ENCODE peak calls at places on chromosomes 1 and 21, in eight cellular contexts. P, S, O, V, H, Y, L and F are unnamed samples.

GRCh38 chr1:77044133-77044849 is 174.9 kb downstream of the PIGK start:
- DNase-seq in P (no peak), S (no peak), O (peak), V (no peak), H (no peak), Y (no peak), L (no peak), F (no peak)

GRCh38 chr1:201127755-201128455 is 921 bp upstream of the ASCL5 start:
- DNase-seq in P (no peak), S (no peak), O (peak), V (no peak), H (no peak), Y (no peak), L (no peak), F (no peak)

GRCh38 chr1:228340686-228341449 is 65.8 kb downstream of the TRIM11 start:
- DNase-seq in P (no peak), S (peak), O (no peak), V (no peak), H (no peak), Y (peak), L (no peak), F (peak)

GRCh38 chr1:153790282-153790995 is 15.2 kb downstream of the SLC27A3 start:
- DNase-seq in P (peak), S (peak), O (peak), V (peak), H (no peak), Y (peak), L (peak), F (peak)

GRCh38 chr1:234408757-234409156 is 35.5 kb downstream of the COA6 start:
- DNase-seq in P (no peak), S (no peak), O (no peak), V (no peak), H (no peak), Y (no peak), L (no peak), F (no peak)

GRCh38 chr1:152870831-152871730 is 7.0 kb upstream of the SMCP start:
- DNase-seq in P (peak), S (no peak), O (no peak), V (no peak), H (no peak), Y (no peak), L (no peak), F (no peak)

GRCh38 chr1:227542153-227543120 is 20.9 kb upstream of the ZNF678 start:
- DNase-seq in P (peak), S (peak), O (peak), V (peak), H (peak), Y (peak), L (peak), F (peak)

GRCh38 chr1:204295666-204296065 is 64.1 kb downstream of the PLEKHA6 start:
- DNase-seq in P (no peak), S (no peak), O (no peak), V (no peak), H (no peak), Y (no peak), L (no peak), F (no peak)

GRCh38 chr1:207298186-207298585 is 23.3 kb upstream of the CD55 start:
- DNase-seq in P (no peak), S (no peak), O (no peak), V (no peak), H (no peak), Y (no peak), L (no peak), F (no peak)

GRCh38 chr1:172603816-172604215 is 55.1 kb upstream of the FASLG start:
- DNase-seq in P (no peak), S (no peak), O (no peak), V (no peak), H (no peak), Y (no peak), L (no peak), F (no peak)

GRCh38 chr1:86687595-86687994 is 16.8 kb upstream of the SH3GLB1 start:
- DNase-seq in P (peak), S (peak), O (no peak), V (no peak), H (no peak), Y (no peak), L (no peak), F (no peak)

GRCh38 chr1:10973552-10973951 is 38.9 kb upstream of the TARDBP start:
- DNase-seq in P (peak), S (peak), O (no peak), V (peak), H (no peak), Y (no peak), L (peak), F (no peak)

GRCh38 chr1:152218762-152219436 is 5.1 kb downstream of the HRNR start:
- DNase-seq in P (no peak), S (no peak), O (no peak), V (no peak), H (no peak), Y (no peak), L (no peak), F (no peak)

GRCh38 chr1:203361843-203362524 is 11.1 kb upstream of the FMOD start:
- DNase-seq in P (peak), S (peak), O (peak), V (no peak), H (no peak), Y (no peak), L (no peak), F (peak)

GRCh38 chr1:200090252-200091159 is 63.0 kb downstream of the NR5A2 start:
- DNase-seq in P (no peak), S (no peak), O (peak), V (no peak), H (no peak), Y (no peak), L (no peak), F (no peak)

GRCh38 chr1:213457733-213458132 is 406.7 kb downstream of the RPS6KC1 start:
- DNase-seq in P (no peak), S (no peak), O (no peak), V (no peak), H (no peak), Y (no peak), L (no peak), F (no peak)

GRCh38 chr1:67646145-67647035 is 38.6 kb upstream of the GADD45A start:
- DNase-seq in P (peak), S (peak), O (peak), V (no peak), H (peak), Y (peak), L (peak), F (no peak)

GRCh38 chr1:244347942-244348341 is 103.8 kb downstream of the ADSS2 start:
- DNase-seq in P (no peak), S (no peak), O (no peak), V (no peak), H (no peak), Y (no peak), L (no peak), F (no peak)

GRCh38 chr1:237108299-237109040 is 66.5 kb downstream of the RYR2 start:
- DNase-seq in P (no peak), S (no peak), O (no peak), V (no peak), H (no peak), Y (no peak), L (no peak), F (no peak)

GRCh38 chr21:29184047-29184446 is 53.6 kb downstream of the MAP3K7CL start:
- DNase-seq in P (no peak), S (no peak), O (no peak), V (no peak), H (no peak), Y (no peak), L (no peak), F (no peak)

GRCh38 chr1:215517441-215517891 is 49.6 kb upstream of the KCTD3 start:
- DNase-seq in P (peak), S (peak), O (peak), V (peak), H (peak), Y (no peak), L (peak), F (no peak)

GRCh38 chr1:32784817-32785216 is 32.3 kb downstream of the YARS1 start:
- DNase-seq in P (no peak), S (no peak), O (no peak), V (no peak), H (no peak), Y (no peak), L (no peak), F (no peak)

GRCh38 chr1:32783851-32784250 is 33.3 kb downstream of the YARS1 start:
- DNase-seq in P (no peak), S (no peak), O (no peak), V (no peak), H (no peak), Y (no peak), L (no peak), F (no peak)

GRCh38 chr1:32782086-32782485 is 35.1 kb downstream of the YARS1 start:
- DNase-seq in P (no peak), S (no peak), O (peak), V (no peak), H (no peak), Y (no peak), L (no peak), F (no peak)

GRCh38 chr1:32791881-32792280 is 25.3 kb downstream of the YARS1 start:
- DNase-seq in P (peak), S (peak), O (peak), V (no peak), H (no peak), Y (no peak), L (no peak), F (no peak)

GRCh38 chr1:32786856-32787255 is 30.3 kb downstream of the YARS1 start:
- DNase-seq in P (peak), S (peak), O (no peak), V (no peak), H (no peak), Y (no peak), L (no peak), F (no peak)
- TF ChIP-seq CTCF in P (peak), S (peak), O (peak), V (peak), H (no peak), Y (no peak), L (peak), F (no peak)

DNA sequence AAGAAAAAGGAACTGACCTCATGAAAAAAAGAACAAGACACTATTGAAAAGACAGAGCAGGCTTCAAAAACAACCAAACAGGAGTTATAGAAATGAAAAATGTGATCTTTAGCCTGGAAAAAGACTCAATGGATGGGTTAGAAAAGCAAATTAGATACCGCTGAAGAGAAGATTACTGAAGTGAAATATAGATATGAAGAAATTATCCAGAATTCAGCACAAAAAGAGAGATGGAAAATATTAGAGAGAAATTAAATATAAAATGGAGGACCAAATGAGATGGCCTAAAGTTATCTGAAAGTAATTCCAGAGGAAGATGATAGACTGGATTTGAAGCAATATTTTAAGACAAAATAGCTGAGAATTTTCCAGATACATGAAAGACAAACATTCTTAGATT is 63.0 kb downstream of the SLC37A1 start:
- DNase-seq in P (no peak), S (no peak), O (no peak), V (no peak), H (no peak), Y (no peak), L (no peak), F (no peak)
- H3K4me3 ChIP-seq in P (no peak), S (no peak), O (no peak), V (no peak), H (no peak), Y (no peak), L (no peak), F (no peak)

GRCh38 chr1:54604051-54604450 is 19.3 kb downstream of the FAM151A start:
- DNase-seq in P (no peak), S (no peak), O (no peak), V (no peak), H (no peak), Y (no peak), L (no peak), F (no peak)

GRCh38 chr1:54600947-54601725 is 22.2 kb downstream of the FAM151A start:
- DNase-seq in P (no peak), S (no peak), O (no peak), V (no peak), H (no peak), Y (no peak), L (no peak), F (no peak)

GRCh38 chr1:54603241-54603640 is 20.1 kb downstream of the FAM151A start:
- DNase-seq in P (no peak), S (no peak), O (no peak), V (no peak), H (no peak), Y (no peak), L (no peak), F (no peak)

GRCh38 chr1:54602559-54602958 is 20.8 kb downstream of the FAM151A start:
- DNase-seq in P (no peak), S (no peak), O (no peak), V (no peak), H (no peak), Y (no peak), L (no peak), F (no peak)

DNA sequence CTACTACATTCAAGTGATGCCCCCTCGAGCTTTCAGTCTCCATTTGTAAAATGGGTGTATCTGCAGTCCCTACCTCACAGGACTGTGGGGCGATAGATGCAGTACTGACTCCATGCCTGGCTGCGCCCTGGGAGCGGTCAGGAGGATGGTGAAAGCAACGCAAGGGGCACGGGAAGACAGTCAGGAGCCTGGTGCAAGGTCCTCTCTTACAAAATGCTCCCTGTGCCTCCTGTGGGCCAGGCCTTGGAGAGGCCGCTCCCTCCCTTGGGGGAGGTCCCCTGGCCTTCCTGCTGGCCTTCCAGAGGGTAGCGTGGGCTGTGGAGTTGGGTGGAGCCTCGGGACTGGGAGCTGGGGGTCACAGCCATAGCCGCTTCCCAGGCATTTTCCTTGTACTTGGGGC is 21.6 kb downstream of the FAM151A start:
- DNase-seq in P (no peak), S (no peak), O (no peak), V (no peak), H (no peak), Y (no peak), L (no peak), F (no peak)
- TF ChIP-seq CTCF in P (no peak), S (no peak), O (no peak), V (no peak), H (no peak), Y (no peak), L (no peak), F (no peak)

DNA sequence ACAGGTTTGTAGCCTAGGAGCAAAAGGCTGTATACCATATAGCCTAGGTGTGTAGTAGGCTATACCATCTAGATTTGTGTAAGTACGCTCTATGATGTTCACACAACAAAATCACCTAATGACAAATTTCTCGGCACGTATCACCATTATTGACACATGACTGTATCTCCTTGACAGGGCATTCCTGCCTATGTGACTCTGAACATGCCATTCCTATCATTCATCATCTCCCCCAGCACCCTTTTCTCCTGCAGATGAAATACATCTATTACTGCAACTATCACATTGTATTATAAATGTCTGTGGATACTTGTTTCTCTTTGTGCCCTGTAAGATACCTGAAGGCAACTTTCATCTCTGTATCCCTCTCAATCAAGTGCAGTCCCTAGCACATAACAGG is 29.9 kb downstream of the TP53BP2 start:
- DNase-seq in P (no peak), S (no peak), O (peak), V (no peak), H (no peak), Y (no peak), L (no peak), F (no peak)
- H3K4me3 ChIP-seq in P (no peak), S (no peak), O (no peak), V (no peak), H (no peak), Y (no peak), L (no peak), F (no peak)

DNA sequence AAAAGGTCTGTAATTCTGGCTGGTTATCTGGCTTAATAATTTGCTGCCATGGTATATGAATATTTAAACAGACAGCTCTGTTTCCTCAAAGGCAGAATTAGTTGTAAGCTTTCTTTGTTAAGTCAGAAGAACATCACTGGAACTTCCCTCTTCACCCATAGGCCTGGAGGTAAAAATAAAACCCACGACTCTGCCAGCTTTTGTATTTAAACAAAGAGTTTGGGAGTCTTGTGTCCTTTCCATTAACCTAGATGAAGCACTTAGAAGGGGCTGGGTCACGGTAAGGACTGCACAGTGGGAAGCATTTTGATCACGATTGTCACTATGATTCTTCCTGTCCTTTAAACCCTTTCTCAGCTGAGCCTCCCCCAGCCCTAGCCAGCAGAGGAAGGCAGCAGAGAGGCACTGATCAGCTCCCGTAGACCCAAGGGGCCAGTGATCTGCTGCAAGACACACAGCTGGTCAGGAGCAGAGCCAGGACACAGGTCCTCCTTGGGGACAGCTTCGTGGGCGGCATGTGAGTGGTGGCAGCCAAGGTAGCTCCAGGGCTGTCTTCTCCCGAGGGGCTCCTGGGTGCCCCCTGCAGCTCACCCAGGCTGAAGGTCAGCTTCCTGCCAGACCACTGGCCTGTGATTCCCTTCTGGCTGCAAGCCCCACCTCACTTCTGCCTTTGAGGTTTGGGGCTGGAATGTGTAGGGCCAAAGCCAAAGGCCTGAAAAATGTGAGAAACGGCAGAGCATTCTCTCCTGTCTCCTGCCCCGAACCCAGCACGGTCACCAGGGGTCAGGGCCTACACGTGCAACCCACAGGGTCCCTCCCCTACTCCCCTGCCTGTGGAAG is 4.0 kb upstream of the LAPTM5 start:
- DNase-seq in P (no peak), S (peak), O (no peak), V (no peak), H (no peak), Y (no peak), L (no peak), F (no peak)
- TF ChIP-seq CTCF in P (no peak), S (no peak), O (no peak), V (no peak), H (no peak), Y (no peak), L (no peak), F (no peak)